ENCODE peak calls at places on chromosomes 11 and 22, in seven cellular contexts. One of them, this sample, is unnamed.

GRCh38 chr11:66443602-66444001 is 5.0 kb upstream of the MRPL11 start:
- DNase-seq in mammary epithelial cell: peak
- DNase-seq in pancreas: no peak
- DNase-seq in spleen: no peak
- DNase-seq in WTC11: no peak
- DNase-seq in NB4: peak
- DNase-seq in cardiac muscle cell: peak
- DNase-seq in this sample: no peak

GRCh38 chr11:48094643-48095339 is 114.4 kb downstream of the PTPRJ start:
- DNase-seq in spleen: no peak
- DNase-seq in mammary epithelial cell: no peak
- DNase-seq in pancreas: no peak
- DNase-seq in cardiac muscle cell: no peak
- DNase-seq in WTC11: no peak
- DNase-seq in NB4: no peak
- DNase-seq in this sample: no peak

GRCh38 chr11:68583047-68583446 is 101.3 kb upstream of the GAL start:
- DNase-seq in mammary epithelial cell: peak
- DNase-seq in WTC11: no peak
- DNase-seq in spleen: no peak
- DNase-seq in pancreas: no peak
- DNase-seq in NB4: no peak
- DNase-seq in cardiac muscle cell: peak
- DNase-seq in this sample: no peak

GRCh38 chr11:102831128-102831708 is 12.2 kb downstream of the MMP3 start:
- DNase-seq in WTC11: peak
- DNase-seq in NB4: no peak
- DNase-seq in cardiac muscle cell: peak
- DNase-seq in mammary epithelial cell: no peak
- DNase-seq in spleen: no peak
- DNase-seq in pancreas: peak
- DNase-seq in this sample: peak

GRCh38 chr11:69514771-69515170 is 33.3 kb downstream of the LINC01488 start:
- DNase-seq in pancreas: peak
- DNase-seq in cardiac muscle cell: no peak
- DNase-seq in mammary epithelial cell: no peak
- DNase-seq in spleen: peak
- DNase-seq in WTC11: no peak
- DNase-seq in NB4: no peak
- DNase-seq in this sample: no peak

GRCh38 chr11:1763796-1764661 is at the start of gene CTSD:
- DNase-seq in pancreas: peak
- DNase-seq in spleen: peak
- DNase-seq in cardiac muscle cell: peak
- DNase-seq in WTC11: peak
- DNase-seq in mammary epithelial cell: peak
- DNase-seq in NB4: peak
- DNase-seq in this sample: peak

GRCh38 chr22:27381552-27381951 is 420.0 kb downstream of the MN1 start:
- DNase-seq in NB4: no peak
- DNase-seq in WTC11: no peak
- DNase-seq in pancreas: no peak
- DNase-seq in mammary epithelial cell: no peak
- DNase-seq in spleen: no peak
- DNase-seq in cardiac muscle cell: no peak
- DNase-seq in this sample: peak

GRCh38 chr11:12526789-12527188 is 147.4 kb upstream of the TEAD1 start:
- DNase-seq in mammary epithelial cell: no peak
- DNase-seq in cardiac muscle cell: peak
- DNase-seq in spleen: no peak
- DNase-seq in NB4: no peak
- DNase-seq in WTC11: no peak
- DNase-seq in pancreas: no peak
- DNase-seq in this sample: no peak

GRCh38 chr11:34478845-34479663 is 34.5 kb downstream of the ELF5 start:
- DNase-seq in mammary epithelial cell: no peak
- DNase-seq in NB4: no peak
- DNase-seq in cardiac muscle cell: no peak
- DNase-seq in WTC11: no peak
- DNase-seq in pancreas: no peak
- DNase-seq in spleen: no peak
- DNase-seq in this sample: no peak

GRCh38 chr11:279966-280761 is 2.0 kb downstream of the NLRP6 start:
- DNase-seq in cardiac muscle cell: peak
- DNase-seq in pancreas: peak
- DNase-seq in mammary epithelial cell: peak
- DNase-seq in spleen: peak
- DNase-seq in NB4: no peak
- DNase-seq in WTC11: peak
- DNase-seq in this sample: no peak

GRCh38 chr11:78284261-78284660 is 95.5 kb downstream of the USP35 start:
- DNase-seq in spleen: no peak
- DNase-seq in mammary epithelial cell: no peak
- DNase-seq in cardiac muscle cell: no peak
- DNase-seq in WTC11: no peak
- DNase-seq in pancreas: no peak
- DNase-seq in NB4: no peak
- DNase-seq in this sample: no peak

GRCh38 chr11:102552447-102553200 is 22.1 kb upstream of the MMP7 start:
- DNase-seq in cardiac muscle cell: peak
- DNase-seq in mammary epithelial cell: peak
- DNase-seq in WTC11: no peak
- DNase-seq in pancreas: no peak
- DNase-seq in NB4: no peak
- DNase-seq in spleen: no peak
- DNase-seq in this sample: no peak

GRCh38 chr11:102305352-102306047 is 11.8 kb upstream of the BIRC3 start:
- DNase-seq in cardiac muscle cell: no peak
- DNase-seq in NB4: no peak
- DNase-seq in mammary epithelial cell: no peak
- DNase-seq in spleen: no peak
- DNase-seq in WTC11: no peak
- DNase-seq in pancreas: no peak
- DNase-seq in this sample: no peak

GRCh38 chr11:12541588-12542151 is 132.6 kb upstream of the TEAD1 start:
- DNase-seq in WTC11: no peak
- DNase-seq in spleen: no peak
- DNase-seq in pancreas: no peak
- DNase-seq in mammary epithelial cell: no peak
- DNase-seq in NB4: no peak
- DNase-seq in cardiac muscle cell: no peak
- DNase-seq in this sample: no peak

GRCh38 chr11:126495806-126496205 is 140.3 kb downstream of the ST3GAL4 start:
- DNase-seq in mammary epithelial cell: no peak
- DNase-seq in pancreas: no peak
- DNase-seq in cardiac muscle cell: no peak
- DNase-seq in NB4: no peak
- DNase-seq in WTC11: no peak
- DNase-seq in spleen: peak
- DNase-seq in this sample: no peak

GRCh38 chr11:10657308-10658271 is 36.0 kb downstream of the IRAG1 start:
- DNase-seq in mammary epithelial cell: peak
- DNase-seq in pancreas: no peak
- DNase-seq in cardiac muscle cell: peak
- DNase-seq in spleen: no peak
- DNase-seq in WTC11: no peak
- DNase-seq in NB4: no peak
- DNase-seq in this sample: no peak

GRCh38 chr11:117180661-117181585 is 2.4 kb downstream of the SIDT2 start:
- DNase-seq in WTC11: peak
- DNase-seq in spleen: peak
- DNase-seq in pancreas: peak
- DNase-seq in NB4: peak
- DNase-seq in cardiac muscle cell: peak
- DNase-seq in mammary epithelial cell: peak
- DNase-seq in this sample: peak

GRCh38 chr11:117177534-117178209 is 871 bp upstream of the SIDT2 start:
- DNase-seq in spleen: no peak
- DNase-seq in WTC11: no peak
- DNase-seq in NB4: no peak
- DNase-seq in mammary epithelial cell: no peak
- DNase-seq in cardiac muscle cell: no peak
- DNase-seq in pancreas: no peak
- DNase-seq in this sample: no peak

GRCh38 chr11:117178210-117179034 is at the start of gene SIDT2:
- DNase-seq in spleen: peak
- DNase-seq in mammary epithelial cell: peak
- DNase-seq in WTC11: peak
- DNase-seq in NB4: peak
- DNase-seq in pancreas: peak
- DNase-seq in cardiac muscle cell: peak
- DNase-seq in this sample: peak

GRCh38 chr11:117180020-117180419 is 1.5 kb downstream of the SIDT2 start:
- DNase-seq in cardiac muscle cell: peak
- DNase-seq in WTC11: no peak
- DNase-seq in spleen: no peak
- DNase-seq in pancreas: no peak
- DNase-seq in NB4: no peak
- DNase-seq in mammary epithelial cell: no peak
- DNase-seq in this sample: no peak

GRCh38 chr11:117179048-117179999 is 781 bp downstream of the SIDT2 start:
- DNase-seq in NB4: peak
- DNase-seq in mammary epithelial cell: peak
- DNase-seq in WTC11: peak
- DNase-seq in pancreas: peak
- DNase-seq in cardiac muscle cell: peak
- DNase-seq in spleen: peak
- DNase-seq in this sample: peak
- TF ChIP-seq CTCF in NB4: no peak
- TF ChIP-seq CTCF in mammary epithelial cell: no peak
- TF ChIP-seq CTCF in WTC11: no peak
- TF ChIP-seq CTCF in pancreas: no peak
- TF ChIP-seq CTCF in cardiac muscle cell: no peak
- TF ChIP-seq CTCF in spleen: no peak
- TF ChIP-seq CTCF in this sample: no peak

DNA sequence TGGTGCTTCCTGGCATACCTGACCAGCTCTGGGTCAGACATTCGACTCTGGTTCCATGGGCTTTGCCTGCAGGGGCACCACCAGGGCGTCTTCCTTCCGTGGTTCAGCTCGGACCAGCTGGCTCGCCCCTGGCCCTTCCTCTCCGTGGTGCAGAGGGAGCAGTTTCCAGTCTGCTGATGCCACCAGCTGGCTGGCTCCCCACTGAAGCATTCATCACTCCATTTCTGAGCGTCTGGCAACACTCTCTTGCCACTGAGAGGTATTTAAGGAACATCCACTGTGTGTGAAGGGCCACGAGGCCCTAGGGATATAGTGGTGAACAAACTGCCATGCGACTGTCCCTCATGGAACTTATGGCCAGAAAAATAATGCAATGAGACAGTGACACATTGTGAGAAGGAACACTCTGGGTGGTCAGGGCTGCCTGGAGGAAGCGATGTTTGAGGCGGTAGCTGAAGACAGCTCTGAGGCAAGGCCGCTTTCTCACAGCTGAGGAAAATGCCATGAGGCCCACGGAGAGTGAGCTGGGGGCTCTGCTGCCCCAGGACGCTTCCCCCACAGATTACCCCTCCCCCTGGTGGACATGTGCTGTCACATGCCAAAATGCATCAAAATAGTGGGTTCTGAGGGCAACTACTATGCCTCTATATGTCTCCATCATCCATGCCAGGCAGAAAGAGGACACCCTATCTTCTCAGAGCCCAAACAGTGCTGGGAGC is 44.9 kb upstream of the ARFGAP3 start:
- DNase-seq in pancreas: no peak
- DNase-seq in mammary epithelial cell: no peak
- DNase-seq in spleen: no peak
- DNase-seq in cardiac muscle cell: no peak
- DNase-seq in WTC11: no peak
- DNase-seq in NB4: peak
- DNase-seq in this sample: no peak
- TF ChIP-seq CTCF in pancreas: no peak
- TF ChIP-seq CTCF in mammary epithelial cell: peak
- TF ChIP-seq CTCF in spleen: peak
- TF ChIP-seq CTCF in cardiac muscle cell: peak
- TF ChIP-seq CTCF in WTC11: peak
- TF ChIP-seq CTCF in NB4: peak
- TF ChIP-seq CTCF in this sample: no peak

DNA sequence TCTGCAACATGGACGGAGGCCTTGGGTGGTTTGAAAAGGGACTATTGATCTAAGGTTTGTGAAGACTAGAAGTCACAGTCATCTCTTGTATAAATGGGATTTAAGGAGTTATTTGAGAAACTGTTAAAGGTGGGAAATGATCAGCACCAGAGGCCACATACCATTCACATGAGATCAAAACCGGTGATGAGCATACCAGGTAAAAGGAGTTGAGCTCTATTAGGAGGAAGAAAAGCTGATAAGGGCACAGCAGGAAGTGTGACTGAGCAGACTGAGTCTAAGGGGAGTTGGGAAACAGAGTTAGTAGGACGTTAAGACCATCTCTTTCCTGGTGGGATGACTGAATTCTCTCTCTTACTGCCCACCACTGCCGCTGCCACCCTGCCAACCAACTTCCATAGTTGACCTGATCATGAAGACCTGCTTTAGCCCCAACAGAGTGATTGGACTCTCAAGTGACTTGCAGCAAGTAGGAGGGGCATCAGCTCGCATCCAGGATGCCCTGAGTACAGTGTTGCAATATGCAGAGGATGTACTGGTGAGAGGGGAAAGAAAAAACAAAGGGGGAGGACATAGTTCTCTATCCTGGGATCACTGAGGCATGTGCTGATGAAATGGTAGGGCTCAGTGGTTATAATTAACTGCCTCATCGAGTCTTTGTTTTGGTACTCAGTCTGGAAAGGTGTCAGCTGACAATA is 7.6 kb downstream of the EIF3F start:
- DNase-seq in WTC11: no peak
- DNase-seq in pancreas: no peak
- DNase-seq in spleen: no peak
- DNase-seq in NB4: no peak
- DNase-seq in mammary epithelial cell: no peak
- DNase-seq in cardiac muscle cell: no peak
- DNase-seq in this sample: no peak
- TF ChIP-seq CTCF in WTC11: no peak
- TF ChIP-seq CTCF in pancreas: no peak
- TF ChIP-seq CTCF in spleen: no peak
- TF ChIP-seq CTCF in NB4: no peak
- TF ChIP-seq CTCF in mammary epithelial cell: no peak
- TF ChIP-seq CTCF in cardiac muscle cell: no peak
- TF ChIP-seq CTCF in this sample: no peak

DNA sequence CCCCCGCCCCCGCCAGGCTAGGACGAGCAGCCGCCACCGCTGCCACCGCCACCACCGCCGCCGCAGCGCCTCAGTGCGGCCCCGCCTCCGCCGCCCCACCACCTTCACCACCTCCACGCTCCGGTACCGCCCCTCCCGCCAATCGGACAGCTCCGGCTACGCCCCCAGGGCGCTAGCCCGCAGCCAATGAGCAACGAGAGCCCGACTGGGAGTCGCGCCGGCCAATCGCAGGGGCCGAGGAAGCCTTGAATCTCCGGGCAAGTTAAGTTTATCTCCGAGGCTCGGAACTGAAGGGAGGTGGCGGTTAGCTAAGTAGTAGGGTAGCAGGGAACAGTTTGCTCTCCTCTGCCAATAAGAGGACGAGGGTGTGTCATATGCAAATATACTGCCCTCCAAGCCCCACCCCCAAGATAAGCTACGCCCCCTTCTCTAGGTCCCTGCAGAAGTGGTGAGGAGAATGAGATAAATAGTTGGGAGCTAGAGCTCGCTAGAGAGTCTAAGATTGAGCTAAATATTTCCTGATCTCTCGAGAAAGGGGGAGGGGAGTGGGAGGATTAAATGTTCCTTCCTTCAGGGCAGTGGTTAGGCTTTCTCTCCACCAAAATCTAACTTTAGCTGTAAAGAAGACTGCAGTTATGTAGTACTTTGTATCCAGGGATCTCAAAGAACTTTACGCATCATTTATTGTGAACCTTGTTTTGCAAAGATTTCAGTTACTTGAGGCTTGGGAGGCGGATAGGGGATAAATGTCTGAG is at the start of gene SESN3:
- DNase-seq in mammary epithelial cell: peak
- DNase-seq in WTC11: peak
- DNase-seq in spleen: peak
- DNase-seq in NB4: peak
- DNase-seq in pancreas: peak
- DNase-seq in cardiac muscle cell: peak
- DNase-seq in this sample: peak
- TF ChIP-seq CTCF in mammary epithelial cell: peak
- TF ChIP-seq CTCF in WTC11: no peak
- TF ChIP-seq CTCF in spleen: no peak
- TF ChIP-seq CTCF in NB4: peak
- TF ChIP-seq CTCF in pancreas: no peak
- TF ChIP-seq CTCF in cardiac muscle cell: peak
- TF ChIP-seq CTCF in this sample: no peak